ENCODE peak calls at places on chromosomes 6 and 20, in ten cellular contexts. S is foreskin keratinocyte, C is GM23248, J is right atrium auricular region, F is HCT116, E is body of pancreas, N is tibial artery, W is breast epithelium, L is lung, V is endodermal cell. O is an unnamed sample.

GRCh38 chr6:131995924-131996323 is 44.8 kb upstream of the CCN2 start:
- DNase-seq in W (no peak), L (no peak), F (peak; percentile 81), C (peak; percentile 93), V (no peak), S (peak; percentile 88), J (no peak), N (no peak), E (no peak), O (peak; percentile 69)

GRCh38 chr6:136445063-136445462 is 105.2 kb downstream of the MAP7 start:
- DNase-seq in W (no peak), S (no peak), C (no peak), E (no peak), L (no peak), N (no peak), F (no peak), V (no peak), J (no peak), O (no peak)

GRCh38 chr6:94464018-94464510 is 1044.7 kb upstream of the EPHA7 start:
- DNase-seq in F (no peak), L (no peak), J (no peak), E (no peak), W (no peak), S (no peak), C (no peak), V (peak; percentile 57), N (no peak), O (no peak)

GRCh38 chr6:40436685-40437604 is 150.2 kb downstream of the LRFN2 start:
- DNase-seq in J (no peak), N (no peak), V (no peak), S (peak; percentile 61), W (no peak), C (peak; percentile 12), L (no peak), E (no peak), F (no peak), O (no peak)

GRCh38 chr20:62891111-62891510 is 29.5 kb upstream of the TCFL5 start:
- DNase-seq in N (no peak), J (no peak), V (no peak), W (no peak), S (no peak), E (no peak), L (no peak), C (peak; percentile 25), F (no peak), O (no peak)

GRCh38 chr20:50844430-50845100 is 49.7 kb downstream of the BCAS4 start:
- DNase-seq in S (peak; percentile 99), J (no peak), F (peak; percentile 67), C (peak; percentile 54), E (no peak), W (peak; percentile 82), N (no peak), V (no peak), L (no peak), O (peak; percentile 88)

GRCh38 chr6:163808231-163808630 is 393.7 kb downstream of the QKI start:
- DNase-seq in V (no peak), L (no peak), W (no peak), J (no peak), F (no peak), E (no peak), S (no peak), N (no peak), C (no peak), O (no peak)

GRCh38 chr6:134585529-134585873 is 267.6 kb upstream of the SGK1 start:
- DNase-seq in N (no peak), C (no peak), W (no peak), J (no peak), F (no peak), V (no peak), E (no peak), L (no peak), S (no peak), O (no peak)

GRCh38 chr20:32207211-32207625 is 325 bp downstream of the PLAGL2 start:
- DNase-seq in V (peak; percentile 65), W (no peak), N (no peak), J (no peak), L (no peak), C (no peak), E (no peak), F (no peak), S (no peak), O (no peak)

GRCh38 chr6:79231101-79231500 is 3.4 kb downstream of the HMGN3 start:
- DNase-seq in N (no peak), V (no peak), E (no peak), J (no peak), F (no peak), S (no peak), W (no peak), C (no peak), L (no peak), O (no peak)

GRCh38 chr6:32492351-32492750 is 37.7 kb downstream of the HLA-DRB5 start:
- DNase-seq in J (no peak), E (no peak), C (no peak), N (no peak), F (no peak), L (no peak), W (no peak), S (no peak), V (no peak), O (no peak)

GRCh38 chr6:129490551-129491245 is 219.3 kb downstream of the ARHGAP18 start:
- DNase-seq in L (peak; percentile 49), E (no peak), N (no peak), J (no peak), W (peak; percentile 46), C (peak; percentile 94), S (peak; percentile 97), F (peak; percentile 94), V (no peak), O (peak; percentile 93)

GRCh38 chr6:107704377-107705013 is 119.6 kb downstream of the SCML4 start:
- DNase-seq in L (no peak), F (peak; percentile 18), C (peak; percentile 54), E (no peak), W (no peak), N (no peak), S (peak; percentile 10), J (no peak), V (peak; percentile 61), O (no peak)

GRCh38 chr6:5671162-5671561 is 335.6 kb downstream of the NRN1 start:
- DNase-seq in S (peak; percentile 82), C (peak; percentile 69), W (no peak), F (no peak), V (peak; percentile 42), E (no peak), J (no peak), N (no peak), L (no peak), O (peak; percentile 21)

GRCh38 chr6:35461270-35461669 is 6.9 kb upstream of the RPL10A start:
- DNase-seq in N (no peak), L (no peak), V (no peak), J (no peak), W (no peak), S (no peak), F (no peak), C (no peak), E (no peak), O (no peak)

DNA sequence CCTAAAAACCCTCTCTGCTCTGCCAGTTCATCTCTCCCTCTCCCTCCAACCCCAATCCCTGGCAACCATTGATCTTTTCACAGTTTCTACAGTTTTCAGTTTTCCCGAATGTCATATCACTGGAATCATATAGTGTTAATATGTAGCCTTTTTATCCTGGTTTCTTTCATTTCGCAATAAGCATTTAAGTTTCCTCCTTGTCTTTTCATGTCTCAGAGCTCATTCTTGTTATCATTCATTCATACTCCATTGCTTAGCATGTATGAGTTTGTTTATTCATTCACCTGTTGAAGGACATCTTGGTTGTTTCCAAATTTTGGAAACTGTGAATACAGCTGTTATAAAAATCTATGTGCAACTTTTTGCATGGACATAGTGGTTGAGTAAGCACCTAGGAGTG is 5.5 kb upstream of the PCMTD2 start:
- DNase-seq in C (no peak), V (no peak), S (no peak), W (no peak), E (no peak), J (no peak), L (no peak), N (no peak), F (no peak), O (no peak)
- H3K27me3 ChIP-seq in C (peaks cover 50% of the 10 kb centered on the region), V (peaks cover 18% of the 10 kb centered on the region), S (peaks cover 37% of the 10 kb centered on the region), W (no peaks in the 10 kb centered on the region), E (no peaks in the 10 kb centered on the region), J (no peaks in the 10 kb centered on the region), L (no peaks in the 10 kb centered on the region), N (no peaks in the 10 kb centered on the region), F (peaks cover 18% of the 10 kb centered on the region), O (peaks cover 5% of the 10 kb centered on the region)

GRCh38 chr20:58760881-58761280 is 68.3 kb downstream of the NPEPL1 start:
- DNase-seq in S (no peak), E (no peak), J (no peak), L (no peak), C (no peak), W (no peak), V (peak; percentile 8), N (no peak), F (no peak), O (no peak)

GRCh38 chr20:58763076-58763475 is 70.5 kb downstream of the NPEPL1 start:
- DNase-seq in E (no peak), W (no peak), V (no peak), F (no peak), C (no peak), N (no peak), J (no peak), L (no peak), S (no peak), O (no peak)

GRCh38 chr20:58759947-58760346 is 67.3 kb downstream of the NPEPL1 start:
- DNase-seq in W (no peak), S (no peak), C (no peak), J (peak; percentile 23), L (no peak), F (no peak), V (peak; percentile 26), N (no peak), E (no peak), O (no peak)

GRCh38 chr20:58765795-58766194 is 73.2 kb downstream of the NPEPL1 start:
- DNase-seq in C (no peak), E (no peak), S (no peak), W (no peak), F (no peak), L (no peak), V (no peak), J (no peak), N (no peak), O (no peak)
- H3K27me3 ChIP-seq in C (peaks cover 69% of the 10 kb centered on the region), E (no peaks in the 10 kb centered on the region), S (peaks cover 15% of the 10 kb centered on the region), W (no peaks in the 10 kb centered on the region), F (peaks cover 84% of the 10 kb centered on the region), L (no peaks in the 10 kb centered on the region), V (no peaks in the 10 kb centered on the region), J (no peaks in the 10 kb centered on the region), N (no peaks in the 10 kb centered on the region), O (no peaks in the 10 kb centered on the region)

GRCh38 chr6:137685798-137686197 is 181.3 kb upstream of the TNFAIP3 start:
- DNase-seq in N (no peak), S (no peak), L (no peak), V (no peak), F (no peak), E (no peak), W (no peak), C (no peak), J (no peak), O (no peak)
- H3K27me3 ChIP-seq in N (no peaks in the 10 kb centered on the region), S (no peaks in the 10 kb centered on the region), L (no peaks in the 10 kb centered on the region), V (no peaks in the 10 kb centered on the region), F (no peaks in the 10 kb centered on the region), E (no peaks in the 10 kb centered on the region), W (no peaks in the 10 kb centered on the region), C (no peaks in the 10 kb centered on the region), J (no peaks in the 10 kb centered on the region), O (no peaks in the 10 kb centered on the region)

DNA sequence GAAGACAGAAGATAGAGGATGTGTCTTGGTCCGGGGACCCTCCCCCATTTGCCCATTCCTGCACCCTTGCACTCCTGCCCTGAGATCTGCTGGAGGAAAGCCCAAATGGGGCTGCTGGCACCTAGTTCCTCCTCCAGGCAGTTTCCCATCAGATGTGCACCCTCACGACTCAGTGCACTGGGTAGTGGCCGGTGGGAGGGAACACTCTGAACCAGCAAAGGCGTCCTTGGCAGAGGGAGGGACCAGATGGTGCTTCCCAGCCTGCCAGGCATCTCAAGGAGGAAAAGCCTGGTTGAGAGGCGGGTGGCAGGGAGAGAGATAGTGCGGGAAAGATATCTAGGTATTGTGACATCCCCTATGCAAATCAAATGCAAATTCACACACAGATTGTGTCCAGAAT is 19.5 kb downstream of the TMEM151B start:
- DNase-seq in S (no peak), C (no peak), F (no peak), E (peak; percentile 72), J (no peak), W (no peak), L (no peak), N (no peak), V (no peak), O (no peak)
- H3K27me3 ChIP-seq in S (peaks cover 55% of the 10 kb centered on the region), C (peaks cover 53% of the 10 kb centered on the region), F (peaks cover 34% of the 10 kb centered on the region), E (no peaks in the 10 kb centered on the region), J (no peaks in the 10 kb centered on the region), W (no peaks in the 10 kb centered on the region), L (no peaks in the 10 kb centered on the region), N (no peaks in the 10 kb centered on the region), V (peaks cover 87% of the 10 kb centered on the region), O (peaks cover 44% of the 10 kb centered on the region)